ENCODE peak calls at places on chromosomes 13 and 19, in four cellular contexts. I, H, K and X are unnamed samples.

GRCh38 chr13:111031531-111031961 is 83.6 kb upstream of the ARHGEF7 start:
- DNase-seq in K (no peak), H (no peak), I (peak), X (peak)

GRCh38 chr19:39833464-39834286 is at the start of gene DYRK1B:
- DNase-seq in I (peak), K (peak), H (peak), X (peak)

GRCh38 chr19:43640424-43640757 is 741 bp upstream of the CADM4 start:
- DNase-seq in H (no peak), I (no peak), K (no peak), X (no peak)

GRCh38 chr13:111286162-111286561 is 34.3 kb upstream of the TEX29 start:
- DNase-seq in K (no peak), H (no peak), I (no peak), X (no peak)

GRCh38 chr13:37811441-37811840 is 58.1 kb downstream of the TRPC4 start:
- DNase-seq in I (no peak), H (no peak), K (no peak), X (no peak)

GRCh38 chr13:111541752-111542529 is 221.5 kb downstream of the TEX29 start:
- DNase-seq in I (no peak), K (no peak), H (no peak), X (no peak)

GRCh38 chr13:38213307-38213706 is 136.3 kb upstream of the UFM1 start:
- DNase-seq in I (peak), H (no peak), K (no peak), X (peak)

GRCh38 chr19:2668188-2668763 is 34.2 kb downstream of the GNG7 start:
- DNase-seq in I (no peak), K (no peak), H (no peak), X (no peak)

GRCh38 chr13:36115306-36115705 is 15.9 kb downstream of the DCLK1 start:
- DNase-seq in I (no peak), K (no peak), H (no peak), X (no peak)

GRCh38 chr13:34070544-34071303 is 252.8 kb downstream of the RFC3 start:
- DNase-seq in I (no peak), K (no peak), H (no peak), X (no peak)

GRCh38 chr19:58059003-58059671 is at the start of gene ZNF135:
- DNase-seq in K (no peak), I (peak), H (peak), X (no peak)

GRCh38 chr13:46598820-46599180 is 45.8 kb downstream of the LRCH1 start:
- DNase-seq in H (no peak), K (no peak), I (no peak), X (no peak)

GRCh38 chr19:30082168-30082567 is 140.1 kb downstream of the URI1 start:
- DNase-seq in H (no peak), K (no peak), I (no peak), X (no peak)

GRCh38 chr19:808176-808741 is 11.0 kb downstream of the PTBP1 start:
- DNase-seq in I (no peak), K (no peak), H (no peak), X (no peak)

GRCh38 chr19:4640247-4641000 is 1.1 kb downstream of the TNFAIP8L1 start:
- DNase-seq in K (no peak), H (no peak), I (no peak), X (no peak)

GRCh38 chr19:45514376-45515051 is 7.2 kb downstream of the VASP start:
- DNase-seq in H (no peak), K (no peak), I (no peak), X (no peak)